ENCODE peak calls at places on chromosomes 4 and X, in four cellular contexts. R, N, G and P are unnamed samples.

GRCh38 chrX:13966071-13966850 is 63.4 kb downstream of the GEMIN8 start:
- DNase-seq in R (no peak), N (no peak), G (no peak), P (no peak)

GRCh38 chr4:88964450-88964849 is 92.5 kb downstream of the FAM13A start:
- DNase-seq in R (no peak), N (no peak), G (no peak), P (no peak)

GRCh38 chr4:114807759-114808404 is 209.3 kb downstream of the UGT8 start:
- DNase-seq in R (no peak), N (peak), G (peak), P (no peak)

GRCh38 chr4:56684320-56684719 is 3.2 kb upstream of the HOPX start:
- DNase-seq in R (no peak), N (no peak), G (no peak), P (no peak)

GRCh38 chrX:108001218-108001814 is 19.1 kb upstream of the TEX13B start:
- DNase-seq in R (no peak), N (peak), G (no peak), P (no peak)

GRCh38 chr4:38030023-38030422 is 69.8 kb downstream of the PTTG2 start:
- DNase-seq in R (no peak), N (peak), G (no peak), P (no peak)

GRCh38 chr4:136650541-136651277 is 881.6 kb downstream of the PCDH18 start:
- DNase-seq in R (no peak), N (no peak), G (no peak), P (no peak)

GRCh38 chr4:177117256-177117655 is 192.4 kb upstream of the NEIL3 start:
- DNase-seq in R (no peak), N (no peak), G (no peak), P (no peak)

GRCh38 chr4:5717449-5718158 is 6.6 kb downstream of the EVC start:
- DNase-seq in R (no peak), N (no peak), G (no peak), P (no peak)

GRCh38 chr4:2600878-2601277 is 64.4 kb downstream of the FAM193A start:
- DNase-seq in R (no peak), N (no peak), G (no peak), P (no peak)

GRCh38 chr4:23324291-23324690 is 565.6 kb downstream of the PPARGC1A start:
- DNase-seq in R (no peak), N (peak), G (no peak), P (no peak)

GRCh38 chrX:104310084-104310483 is 55.4 kb upstream of the ESX1 start:
- DNase-seq in R (no peak), N (peak), G (no peak), P (no peak)

GRCh38 chrX:109327271-109327670 is 154.6 kb downstream of the GUCY2F start:
- DNase-seq in R (no peak), N (no peak), G (no peak), P (no peak)

GRCh38 chrX:36562986-36563385 is 445.2 kb upstream of the FAM47C start:
- DNase-seq in R (no peak), N (no peak), G (no peak), P (no peak)

GRCh38 chrX:148271263-148271662 is 229.2 kb upstream of the AFF2 start:
- DNase-seq in R (no peak), N (no peak), G (no peak), P (no peak)

GRCh38 chr4:26081795-26082498 is 167.9 kb downstream of the SMIM20 start:
- DNase-seq in R (no peak), N (peak), G (no peak), P (peak)

GRCh38 chr4:6200011-6200921 is at the start of gene JAKMIP1:
- DNase-seq in R (peak), N (peak), G (peak), P (peak)

GRCh38 chrX:41027388-41027787 is 57.9 kb upstream of the USP9X start:
- DNase-seq in R (no peak), N (peak), G (no peak), P (no peak)

GRCh38 chr4:168737441-168738176 is 240.8 kb downstream of the PALLD start:
- DNase-seq in R (no peak), N (peak), G (no peak), P (no peak)

GRCh38 chr4:172844556-172844955 is 324.1 kb upstream of the GALNT7 start:
- DNase-seq in R (no peak), N (no peak), G (no peak), P (no peak)

GRCh38 chrX:107742754-107743191 is 32.8 kb downstream of the TSC22D3 start:
- DNase-seq in R (no peak), N (no peak), G (no peak), P (no peak)

GRCh38 chr4:47855350-47855749 is 17.5 kb upstream of the CORIN start:
- DNase-seq in R (no peak), N (no peak), G (no peak), P (no peak)